ENCODE peak calls at places on chromosomes 6 and 20, in ten cellular contexts. One of them, this sample, is unnamed.
A peak's percentile ranks its signal among the peaks of the same experiment; 100 is the strongest.

GRCh38 chr6:6646859-6647258 is 58.3 kb downstream of the LY86 start:
- DNase-seq in gastrocnemius medialis: no peak
- DNase-seq in CD4-positive, alpha-beta memory T cell: no peak
- DNase-seq in mesenchymal stem cell: no peak
- DNase-seq in upper lobe of left lung: no peak
- DNase-seq in right cardiac atrium: no peak
- DNase-seq in neural progenitor cell: no peak
- DNase-seq in mucosa of descending colon: no peak
- DNase-seq in uterus: no peak
- DNase-seq in PC-9: no peak
- DNase-seq in this sample: no peak

GRCh38 chr6:7138111-7138510 is 30.4 kb downstream of the RREB1 start:
- DNase-seq in gastrocnemius medialis: no peak
- DNase-seq in CD4-positive, alpha-beta memory T cell: no peak
- DNase-seq in mesenchymal stem cell: no peak
- DNase-seq in upper lobe of left lung: no peak
- DNase-seq in right cardiac atrium: no peak
- DNase-seq in neural progenitor cell: no peak
- DNase-seq in mucosa of descending colon: no peak
- DNase-seq in uterus: no peak
- DNase-seq in PC-9: no peak
- DNase-seq in this sample: no peak

GRCh38 chr20:38418509-38419204 is 16.5 kb downstream of the SNHG17 start:
- DNase-seq in gastrocnemius medialis: peak; percentile 17
- DNase-seq in CD4-positive, alpha-beta memory T cell: no peak
- DNase-seq in mesenchymal stem cell: peak; percentile 9
- DNase-seq in upper lobe of left lung: no peak
- DNase-seq in right cardiac atrium: peak; percentile 83
- DNase-seq in neural progenitor cell: no peak
- DNase-seq in mucosa of descending colon: no peak
- DNase-seq in uterus: peak; percentile 42
- DNase-seq in PC-9: no peak
- DNase-seq in this sample: no peak

GRCh38 chr20:9377007-9377406 is 137.4 kb upstream of the LAMP5 start:
- DNase-seq in gastrocnemius medialis: no peak
- DNase-seq in CD4-positive, alpha-beta memory T cell: no peak
- DNase-seq in mesenchymal stem cell: no peak
- DNase-seq in upper lobe of left lung: no peak
- DNase-seq in right cardiac atrium: no peak
- DNase-seq in neural progenitor cell: no peak
- DNase-seq in mucosa of descending colon: no peak
- DNase-seq in uterus: no peak
- DNase-seq in PC-9: no peak
- DNase-seq in this sample: no peak

GRCh38 chr20:4113996-4114603 is 98.7 kb upstream of the RNF24 start:
- DNase-seq in gastrocnemius medialis: no peak
- DNase-seq in CD4-positive, alpha-beta memory T cell: no peak
- DNase-seq in mesenchymal stem cell: no peak
- DNase-seq in upper lobe of left lung: no peak
- DNase-seq in right cardiac atrium: no peak
- DNase-seq in neural progenitor cell: no peak
- DNase-seq in mucosa of descending colon: no peak
- DNase-seq in uterus: no peak
- DNase-seq in PC-9: no peak
- DNase-seq in this sample: no peak

GRCh38 chr6:1015819-1016218 is 296.1 kb upstream of the FOXQ1 start:
- DNase-seq in gastrocnemius medialis: no peak
- DNase-seq in CD4-positive, alpha-beta memory T cell: no peak
- DNase-seq in mesenchymal stem cell: peak; percentile 19
- DNase-seq in upper lobe of left lung: no peak
- DNase-seq in right cardiac atrium: no peak
- DNase-seq in neural progenitor cell: peak; percentile 18
- DNase-seq in mucosa of descending colon: no peak
- DNase-seq in uterus: no peak
- DNase-seq in PC-9: no peak
- DNase-seq in this sample: no peak

GRCh38 chr20:24738981-24739633 is 210.0 kb upstream of the CST7 start:
- DNase-seq in gastrocnemius medialis: no peak
- DNase-seq in CD4-positive, alpha-beta memory T cell: peak; percentile 14
- DNase-seq in mesenchymal stem cell: no peak
- DNase-seq in upper lobe of left lung: no peak
- DNase-seq in right cardiac atrium: no peak
- DNase-seq in neural progenitor cell: no peak
- DNase-seq in mucosa of descending colon: no peak
- DNase-seq in uterus: no peak
- DNase-seq in PC-9: no peak
- DNase-seq in this sample: no peak

GRCh38 chr6:44072959-44073611 is 54.2 kb downstream of the MRPL14 start:
- DNase-seq in gastrocnemius medialis: peak; percentile 68
- DNase-seq in CD4-positive, alpha-beta memory T cell: peak; percentile 80
- DNase-seq in mesenchymal stem cell: peak; percentile 82
- DNase-seq in upper lobe of left lung: peak; percentile 68
- DNase-seq in right cardiac atrium: peak; percentile 95
- DNase-seq in neural progenitor cell: peak; percentile 97
- DNase-seq in mucosa of descending colon: peak; percentile 83
- DNase-seq in uterus: peak; percentile 80
- DNase-seq in PC-9: peak; percentile 63
- DNase-seq in this sample: peak; percentile 55

GRCh38 chr6:159105716-159106115 is 60.9 kb upstream of the TAGAP start:
- DNase-seq in gastrocnemius medialis: no peak
- DNase-seq in CD4-positive, alpha-beta memory T cell: no peak
- DNase-seq in mesenchymal stem cell: no peak
- DNase-seq in upper lobe of left lung: no peak
- DNase-seq in right cardiac atrium: no peak
- DNase-seq in neural progenitor cell: no peak
- DNase-seq in mucosa of descending colon: no peak
- DNase-seq in uterus: no peak
- DNase-seq in PC-9: no peak
- DNase-seq in this sample: no peak

GRCh38 chr20:36861875-36862801 is 13.8 kb upstream of the TLDC2 start:
- DNase-seq in gastrocnemius medialis: peak; percentile 75
- DNase-seq in CD4-positive, alpha-beta memory T cell: no peak
- DNase-seq in mesenchymal stem cell: peak; percentile 93
- DNase-seq in upper lobe of left lung: peak; percentile 74
- DNase-seq in right cardiac atrium: peak; percentile 93
- DNase-seq in neural progenitor cell: peak; percentile 55
- DNase-seq in mucosa of descending colon: peak; percentile 77
- DNase-seq in uterus: peak; percentile 90
- DNase-seq in PC-9: peak; percentile 38
- DNase-seq in this sample: peak; percentile 41

GRCh38 chr6:88165087-88165876 is 865 bp downstream of the CNR1 start:
- DNase-seq in gastrocnemius medialis: no peak
- DNase-seq in CD4-positive, alpha-beta memory T cell: no peak
- DNase-seq in mesenchymal stem cell: no peak
- DNase-seq in upper lobe of left lung: no peak
- DNase-seq in right cardiac atrium: no peak
- DNase-seq in neural progenitor cell: no peak
- DNase-seq in mucosa of descending colon: no peak
- DNase-seq in uterus: no peak
- DNase-seq in PC-9: no peak
- DNase-seq in this sample: no peak

GRCh38 chr20:8933391-8933807 is 135.5 kb upstream of the PLCB4 start:
- DNase-seq in gastrocnemius medialis: no peak
- DNase-seq in CD4-positive, alpha-beta memory T cell: no peak
- DNase-seq in mesenchymal stem cell: peak; percentile 6
- DNase-seq in upper lobe of left lung: no peak
- DNase-seq in right cardiac atrium: no peak
- DNase-seq in neural progenitor cell: peak; percentile 58
- DNase-seq in mucosa of descending colon: no peak
- DNase-seq in uterus: peak; percentile 50
- DNase-seq in PC-9: no peak
- DNase-seq in this sample: no peak

GRCh38 chr6:113855500-113856010 is 1.6 kb upstream of the MARCKS start:
- DNase-seq in gastrocnemius medialis: no peak
- DNase-seq in CD4-positive, alpha-beta memory T cell: no peak
- DNase-seq in mesenchymal stem cell: peak; percentile 67
- DNase-seq in upper lobe of left lung: no peak
- DNase-seq in right cardiac atrium: peak; percentile 74
- DNase-seq in neural progenitor cell: peak; percentile 67
- DNase-seq in mucosa of descending colon: peak; percentile 60
- DNase-seq in uterus: no peak
- DNase-seq in PC-9: peak; percentile 52
- DNase-seq in this sample: no peak

GRCh38 chr6:98946877-98947410 is 802 bp downstream of the FBXL4 start:
- DNase-seq in gastrocnemius medialis: peak; percentile 9
- DNase-seq in CD4-positive, alpha-beta memory T cell: peak; percentile 58
- DNase-seq in mesenchymal stem cell: no peak
- DNase-seq in upper lobe of left lung: peak; percentile 47
- DNase-seq in right cardiac atrium: peak; percentile 63
- DNase-seq in neural progenitor cell: peak; percentile 3
- DNase-seq in mucosa of descending colon: peak; percentile 70
- DNase-seq in uterus: peak; percentile 16
- DNase-seq in PC-9: peak; percentile 43
- DNase-seq in this sample: no peak

GRCh38 chr6:143842468-143842901 is 653 bp upstream of the LTV1 start:
- DNase-seq in gastrocnemius medialis: no peak
- DNase-seq in CD4-positive, alpha-beta memory T cell: no peak
- DNase-seq in mesenchymal stem cell: no peak
- DNase-seq in upper lobe of left lung: no peak
- DNase-seq in right cardiac atrium: no peak
- DNase-seq in neural progenitor cell: no peak
- DNase-seq in mucosa of descending colon: no peak
- DNase-seq in uterus: no peak
- DNase-seq in PC-9: no peak
- DNase-seq in this sample: no peak

GRCh38 chr6:159968295-159969203 is at the start of gene IGF2R:
- DNase-seq in gastrocnemius medialis: peak; percentile 91
- DNase-seq in CD4-positive, alpha-beta memory T cell: peak; percentile 92
- DNase-seq in mesenchymal stem cell: peak; percentile 83
- DNase-seq in upper lobe of left lung: peak; percentile 97
- DNase-seq in right cardiac atrium: peak; percentile 97
- DNase-seq in neural progenitor cell: peak; percentile 96
- DNase-seq in mucosa of descending colon: peak; percentile 97
- DNase-seq in uterus: peak; percentile 90
- DNase-seq in PC-9: peak; percentile 60
- DNase-seq in this sample: peak; percentile 85

GRCh38 chr20:25046181-25046641 is 11.7 kb downstream of the ACSS1 start:
- DNase-seq in gastrocnemius medialis: peak; percentile 90
- DNase-seq in CD4-positive, alpha-beta memory T cell: no peak
- DNase-seq in mesenchymal stem cell: no peak
- DNase-seq in upper lobe of left lung: no peak
- DNase-seq in right cardiac atrium: peak; percentile 79
- DNase-seq in neural progenitor cell: no peak
- DNase-seq in mucosa of descending colon: no peak
- DNase-seq in uterus: no peak
- DNase-seq in PC-9: no peak
- DNase-seq in this sample: no peak

GRCh38 chr20:60467771-60468170 is 509.5 kb downstream of the CDH26 start:
- DNase-seq in gastrocnemius medialis: no peak
- DNase-seq in CD4-positive, alpha-beta memory T cell: no peak
- DNase-seq in mesenchymal stem cell: no peak
- DNase-seq in upper lobe of left lung: no peak
- DNase-seq in right cardiac atrium: no peak
- DNase-seq in neural progenitor cell: no peak
- DNase-seq in mucosa of descending colon: no peak
- DNase-seq in uterus: no peak
- DNase-seq in PC-9: no peak
- DNase-seq in this sample: no peak
- H3K9me3 ChIP-seq in gastrocnemius medialis: no peaks in the 10 kb centered on the region
- H3K9me3 ChIP-seq in CD4-positive, alpha-beta memory T cell: no peaks in the 10 kb centered on the region
- H3K9me3 ChIP-seq in mesenchymal stem cell: no peaks in the 10 kb centered on the region
- H3K9me3 ChIP-seq in upper lobe of left lung: no peaks in the 10 kb centered on the region
- H3K9me3 ChIP-seq in right cardiac atrium: no peaks in the 10 kb centered on the region
- H3K9me3 ChIP-seq in neural progenitor cell: no peaks in the 10 kb centered on the region
- H3K9me3 ChIP-seq in mucosa of descending colon: no peaks in the 10 kb centered on the region
- H3K9me3 ChIP-seq in uterus: no peaks in the 10 kb centered on the region
- H3K9me3 ChIP-seq in PC-9: no peaks in the 10 kb centered on the region
- H3K9me3 ChIP-seq in this sample: no peaks in the 10 kb centered on the region

DNA sequence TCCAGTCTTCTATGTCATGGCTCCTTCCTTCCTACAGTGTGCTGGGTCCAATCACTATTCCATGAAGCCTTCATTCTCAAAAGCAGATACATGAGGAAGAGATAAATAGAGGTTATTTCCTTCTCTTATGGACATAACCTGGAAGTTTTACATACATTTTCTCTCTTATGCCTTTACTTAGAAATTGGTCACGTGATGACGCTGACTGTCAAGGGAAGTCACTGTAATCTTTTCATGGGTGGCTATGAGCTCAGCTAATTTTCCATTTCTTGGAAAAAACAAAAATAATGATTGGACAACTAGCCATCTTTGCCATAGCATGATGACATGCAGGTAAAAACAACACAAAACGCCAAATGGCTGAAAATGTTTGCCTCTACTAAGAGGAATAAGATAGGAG is 151.6 kb upstream of the PRSS16 start:
- DNase-seq in gastrocnemius medialis: no peak
- DNase-seq in CD4-positive, alpha-beta memory T cell: no peak
- DNase-seq in mesenchymal stem cell: no peak
- DNase-seq in upper lobe of left lung: no peak
- DNase-seq in right cardiac atrium: no peak
- DNase-seq in neural progenitor cell: no peak
- DNase-seq in mucosa of descending colon: no peak
- DNase-seq in uterus: no peak
- DNase-seq in PC-9: no peak
- DNase-seq in this sample: no peak
- H3K4me3 ChIP-seq in gastrocnemius medialis: no peak overlapping the region
- H3K4me3 ChIP-seq in CD4-positive, alpha-beta memory T cell: no peak overlapping the region
- H3K4me3 ChIP-seq in mesenchymal stem cell: no peak overlapping the region
- H3K4me3 ChIP-seq in upper lobe of left lung: no peak overlapping the region
- H3K4me3 ChIP-seq in right cardiac atrium: no peak overlapping the region
- H3K4me3 ChIP-seq in neural progenitor cell: peak overlapping the region; percentile 47
- H3K4me3 ChIP-seq in mucosa of descending colon: no peak overlapping the region
- H3K4me3 ChIP-seq in uterus: no peak overlapping the region
- H3K4me3 ChIP-seq in PC-9: no peak overlapping the region
- H3K4me3 ChIP-seq in this sample: no peak overlapping the region

GRCh38 chr20:43857932-43858331 is 56.7 kb upstream of the TOX2 start:
- DNase-seq in gastrocnemius medialis: no peak
- DNase-seq in CD4-positive, alpha-beta memory T cell: no peak
- DNase-seq in mesenchymal stem cell: no peak
- DNase-seq in upper lobe of left lung: no peak
- DNase-seq in right cardiac atrium: no peak
- DNase-seq in neural progenitor cell: no peak
- DNase-seq in mucosa of descending colon: no peak
- DNase-seq in uterus: no peak
- DNase-seq in PC-9: no peak
- DNase-seq in this sample: no peak
- H3K9me3 ChIP-seq in gastrocnemius medialis: no peaks in the 10 kb centered on the region
- H3K9me3 ChIP-seq in CD4-positive, alpha-beta memory T cell: no peaks in the 10 kb centered on the region
- H3K9me3 ChIP-seq in mesenchymal stem cell: no peaks in the 10 kb centered on the region
- H3K9me3 ChIP-seq in upper lobe of left lung: no peaks in the 10 kb centered on the region
- H3K9me3 ChIP-seq in right cardiac atrium: no peaks in the 10 kb centered on the region
- H3K9me3 ChIP-seq in neural progenitor cell: no peaks in the 10 kb centered on the region
- H3K9me3 ChIP-seq in mucosa of descending colon: no peaks in the 10 kb centered on the region
- H3K9me3 ChIP-seq in uterus: no peaks in the 10 kb centered on the region
- H3K9me3 ChIP-seq in PC-9: no peaks in the 10 kb centered on the region
- H3K9me3 ChIP-seq in this sample: no peaks in the 10 kb centered on the region

DNA sequence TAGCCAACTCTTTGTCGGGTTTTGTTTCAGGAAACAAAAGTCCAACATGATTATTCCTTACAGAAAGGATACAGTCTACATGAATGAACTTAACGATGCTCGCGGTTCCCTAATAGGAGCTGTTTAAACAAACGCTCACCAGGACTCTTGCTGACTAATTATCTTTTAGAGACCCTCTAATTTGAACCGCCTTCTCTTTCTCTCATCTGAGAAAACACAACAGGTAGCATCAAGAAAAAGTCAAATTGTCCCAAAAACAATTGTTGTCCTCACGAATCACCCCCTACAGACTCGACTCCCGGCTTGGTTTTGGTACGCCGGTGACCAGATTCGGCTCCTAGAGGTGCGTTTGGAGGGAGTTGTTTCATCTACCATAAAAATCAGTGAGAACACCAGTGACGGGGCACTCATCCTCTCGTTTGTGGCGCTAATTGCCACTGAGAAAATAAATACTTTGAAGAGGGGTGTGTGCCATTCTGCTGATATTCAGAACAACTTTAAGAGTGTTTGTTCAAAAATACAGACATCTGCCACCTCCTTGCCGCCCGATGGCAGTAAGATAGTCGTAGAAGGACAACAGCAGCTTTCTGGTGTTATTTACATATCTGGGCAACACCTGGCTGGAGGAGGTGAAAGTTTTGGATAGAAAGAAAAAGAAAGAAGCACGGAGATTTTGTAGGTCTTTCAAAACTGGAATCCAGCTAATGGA is 1.1 kb upstream of the SIM1 start:
- DNase-seq in gastrocnemius medialis: no peak
- DNase-seq in CD4-positive, alpha-beta memory T cell: no peak
- DNase-seq in mesenchymal stem cell: peak; percentile 31
- DNase-seq in upper lobe of left lung: no peak
- DNase-seq in right cardiac atrium: no peak
- DNase-seq in neural progenitor cell: peak; percentile 61
- DNase-seq in mucosa of descending colon: no peak
- DNase-seq in uterus: no peak
- DNase-seq in PC-9: no peak
- DNase-seq in this sample: no peak
- H3K4me3 ChIP-seq in gastrocnemius medialis: no peak overlapping the region
- H3K4me3 ChIP-seq in CD4-positive, alpha-beta memory T cell: no peak overlapping the region
- H3K4me3 ChIP-seq in mesenchymal stem cell: no peak overlapping the region
- H3K4me3 ChIP-seq in upper lobe of left lung: no peak overlapping the region
- H3K4me3 ChIP-seq in right cardiac atrium: no peak overlapping the region
- H3K4me3 ChIP-seq in neural progenitor cell: peak overlapping the region; percentile 42
- H3K4me3 ChIP-seq in mucosa of descending colon: no peak overlapping the region
- H3K4me3 ChIP-seq in uterus: no peak overlapping the region
- H3K4me3 ChIP-seq in PC-9: no peak overlapping the region
- H3K4me3 ChIP-seq in this sample: no peak overlapping the region